ENCODE peak calls at places on chromosomes 4 and X, in four cellular contexts. One of them, this sample, is unnamed.

GRCh38 chrX:115017455-115017854 is at the start of gene IL13RA2:
- DNase-seq in cardiac muscle cell: no peak
- DNase-seq in GM12878: no peak
- DNase-seq in fibroblast of lung: peak; percentile 15
- DNase-seq in this sample: no peak

GRCh38 chrX:18353931-18354368 is 538 bp downstream of the SCML2 start:
- DNase-seq in fibroblast of lung: no peak
- DNase-seq in cardiac muscle cell: peak; percentile 38
- DNase-seq in GM12878: no peak
- DNase-seq in this sample: peak; percentile 73

GRCh38 chr4:71201817-71202576 is 136.8 kb upstream of the SLC4A4 start:
- DNase-seq in fibroblast of lung: peak; percentile 77
- DNase-seq in cardiac muscle cell: no peak
- DNase-seq in GM12878: no peak
- DNase-seq in this sample: no peak

GRCh38 chr4:68591204-68591603 is 15.1 kb upstream of the UGT2B17 start:
- DNase-seq in GM12878: no peak
- DNase-seq in cardiac muscle cell: no peak
- DNase-seq in fibroblast of lung: peak; percentile 1
- DNase-seq in this sample: no peak

GRCh38 chr4:104017213-104017612 is 297.4 kb upstream of the TACR3 start:
- DNase-seq in cardiac muscle cell: no peak
- DNase-seq in fibroblast of lung: no peak
- DNase-seq in GM12878: no peak
- DNase-seq in this sample: no peak

GRCh38 chr4:13527983-13528822 is 16.1 kb downstream of the NKX3-2 start:
- DNase-seq in GM12878: peak; percentile 56
- DNase-seq in cardiac muscle cell: no peak
- DNase-seq in fibroblast of lung: no peak
- DNase-seq in this sample: no peak

GRCh38 chrX:69031971-69032391 is 133.3 kb downstream of the PJA1 start:
- DNase-seq in cardiac muscle cell: no peak
- DNase-seq in fibroblast of lung: peak; percentile 24
- DNase-seq in GM12878: no peak
- DNase-seq in this sample: peak; percentile 24

GRCh38 chr4:161252520-161253141 is 911.2 kb downstream of the FSTL5 start:
- DNase-seq in cardiac muscle cell: peak; percentile 37
- DNase-seq in fibroblast of lung: peak; percentile 4
- DNase-seq in GM12878: peak; percentile 15
- DNase-seq in this sample: no peak

DNA sequence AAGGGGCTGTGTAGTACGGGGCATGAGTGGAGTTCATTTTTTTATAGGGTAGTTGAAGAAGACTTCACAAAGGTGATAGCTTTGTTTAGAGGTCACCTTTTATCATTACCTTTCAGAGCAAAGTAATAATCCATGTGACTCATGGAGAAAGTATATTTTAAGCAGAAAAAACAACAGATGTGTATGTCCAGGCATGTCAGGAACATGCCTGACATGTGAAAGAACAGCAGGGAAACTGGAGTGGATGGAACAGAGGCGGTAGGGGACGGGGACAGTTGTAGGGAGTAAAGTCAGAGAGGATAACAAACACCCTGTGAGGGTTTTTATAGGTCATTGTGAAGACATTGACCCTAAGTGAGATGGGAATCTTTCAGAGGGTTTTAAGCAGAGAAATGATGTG is 107.6 kb downstream of the USP9X start:
- DNase-seq in cardiac muscle cell: no peak
- DNase-seq in fibroblast of lung: peak; percentile 3
- DNase-seq in GM12878: no peak
- DNase-seq in this sample: no peak
- H3K27ac ChIP-seq in cardiac muscle cell: peak overlapping the region; percentile 23
- H3K27ac ChIP-seq in fibroblast of lung: no peak overlapping the region
- H3K27ac ChIP-seq in GM12878: no peak overlapping the region
- H3K27ac ChIP-seq in this sample: no peak overlapping the region

DNA sequence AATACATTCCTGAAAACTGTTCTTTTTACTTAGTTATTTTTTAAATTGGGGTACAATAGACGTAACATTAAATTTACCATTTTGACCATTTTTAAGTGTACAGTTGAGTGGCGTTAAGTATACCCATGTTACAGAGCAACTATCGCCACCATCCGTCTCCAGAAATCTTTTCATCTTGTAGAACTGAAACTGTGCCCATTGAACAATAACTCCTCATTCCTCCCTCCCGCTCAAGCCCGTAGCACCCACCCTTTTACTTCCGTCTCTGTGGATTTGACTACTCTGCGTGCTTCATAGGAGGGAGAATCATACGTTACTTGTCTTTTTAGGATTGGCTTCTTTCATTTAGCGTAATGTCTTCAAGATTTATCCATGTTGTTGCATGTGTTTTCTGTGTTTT is 55.3 kb downstream of the TMEM131L start:
- DNase-seq in fibroblast of lung: no peak
- DNase-seq in cardiac muscle cell: no peak
- DNase-seq in GM12878: peak; percentile 57
- DNase-seq in this sample: no peak
- H3K4me1 ChIP-seq in fibroblast of lung: no peaks in the 10 kb centered on the region
- H3K4me1 ChIP-seq in cardiac muscle cell: no peaks in the 10 kb centered on the region
- H3K4me1 ChIP-seq in GM12878: peaks cover 80% of the 10 kb centered on the region
- H3K4me1 ChIP-seq in this sample: no peaks in the 10 kb centered on the region

GRCh38 chr4:7906171-7906581 is 33.5 kb downstream of the AFAP1 start:
- DNase-seq in cardiac muscle cell: no peak
- DNase-seq in GM12878: no peak
- DNase-seq in fibroblast of lung: peak; percentile 71
- DNase-seq in this sample: no peak

GRCh38 chr4:7904942-7905341 is 34.7 kb downstream of the AFAP1 start:
- DNase-seq in fibroblast of lung: peak; percentile 88
- DNase-seq in cardiac muscle cell: no peak
- DNase-seq in GM12878: no peak
- DNase-seq in this sample: no peak

GRCh38 chr4:7907142-7907541 is 32.5 kb downstream of the AFAP1 start:
- DNase-seq in GM12878: no peak
- DNase-seq in fibroblast of lung: no peak
- DNase-seq in cardiac muscle cell: no peak
- DNase-seq in this sample: no peak

GRCh38 chr4:7904108-7904516 is 35.5 kb downstream of the AFAP1 start:
- DNase-seq in fibroblast of lung: peak; percentile 97
- DNase-seq in cardiac muscle cell: peak; percentile 45
- DNase-seq in GM12878: no peak
- DNase-seq in this sample: no peak

GRCh38 chr4:7905461-7905915 is 34.2 kb downstream of the AFAP1 start:
- DNase-seq in cardiac muscle cell: no peak
- DNase-seq in fibroblast of lung: peak; percentile 74
- DNase-seq in GM12878: no peak
- DNase-seq in this sample: no peak
- H3K4me3 ChIP-seq in cardiac muscle cell: no peak overlapping the region
- H3K4me3 ChIP-seq in fibroblast of lung: no peak overlapping the region
- H3K4me3 ChIP-seq in GM12878: no peak overlapping the region
- H3K4me3 ChIP-seq in this sample: no peak overlapping the region

GRCh38 chrX:19627081-19627480 is 111.8 kb upstream of the MAP3K15 start:
- DNase-seq in GM12878: no peak
- DNase-seq in cardiac muscle cell: no peak
- DNase-seq in fibroblast of lung: peak; percentile 6
- DNase-seq in this sample: no peak
- H3K27ac ChIP-seq in GM12878: no peak overlapping the region
- H3K27ac ChIP-seq in cardiac muscle cell: no peak overlapping the region
- H3K27ac ChIP-seq in fibroblast of lung: no peak overlapping the region
- H3K27ac ChIP-seq in this sample: no peak overlapping the region

DNA sequence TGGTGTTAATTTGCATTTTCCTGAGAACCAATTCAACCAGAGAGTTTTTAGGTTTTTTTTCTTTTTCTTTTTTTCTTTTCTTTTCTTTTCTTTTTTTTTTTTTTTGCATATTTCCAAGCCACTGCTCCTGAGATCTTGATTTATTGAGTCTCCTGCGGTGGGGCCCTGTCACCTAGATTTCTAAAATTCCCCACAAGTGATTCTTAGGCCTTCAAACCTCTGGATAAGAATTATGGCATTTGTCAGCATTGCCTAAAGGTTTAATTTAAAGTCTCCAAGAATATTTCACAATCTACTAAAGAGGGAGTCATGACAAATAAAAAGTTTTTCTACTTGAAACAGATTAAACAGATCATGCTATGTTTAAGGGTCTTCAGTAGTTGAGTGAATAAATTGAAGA is 84.9 kb downstream of the GAB1 start:
- DNase-seq in GM12878: no peak
- DNase-seq in cardiac muscle cell: no peak
- DNase-seq in fibroblast of lung: peak; percentile 30
- DNase-seq in this sample: no peak
- H3K4me1 ChIP-seq in GM12878: no peaks in the 10 kb centered on the region
- H3K4me1 ChIP-seq in cardiac muscle cell: no peaks in the 10 kb centered on the region
- H3K4me1 ChIP-seq in fibroblast of lung: peaks cover 2% of the 10 kb centered on the region
- H3K4me1 ChIP-seq in this sample: no peaks in the 10 kb centered on the region

GRCh38 chr4:12231098-12231497 is 802.4 kb upstream of the HS3ST1 start:
- DNase-seq in cardiac muscle cell: peak; percentile 85
- DNase-seq in fibroblast of lung: no peak
- DNase-seq in GM12878: no peak
- DNase-seq in this sample: no peak
- H3K4me3 ChIP-seq in cardiac muscle cell: no peak overlapping the region
- H3K4me3 ChIP-seq in fibroblast of lung: no peak overlapping the region
- H3K4me3 ChIP-seq in GM12878: no peak overlapping the region
- H3K4me3 ChIP-seq in this sample: no peak overlapping the region

GRCh38 chr4:177194906-177195305 is 114.8 kb upstream of the NEIL3 start:
- DNase-seq in fibroblast of lung: no peak
- DNase-seq in cardiac muscle cell: no peak
- DNase-seq in GM12878: no peak
- DNase-seq in this sample: no peak
- H3K27ac ChIP-seq in fibroblast of lung: no peak overlapping the region
- H3K27ac ChIP-seq in cardiac muscle cell: no peak overlapping the region
- H3K27ac ChIP-seq in GM12878: no peak overlapping the region
- H3K27ac ChIP-seq in this sample: no peak overlapping the region

GRCh38 chrX:120140293-120140981 is 18.0 kb upstream of the RHOXF2 start:
- DNase-seq in cardiac muscle cell: no peak
- DNase-seq in GM12878: no peak
- DNase-seq in fibroblast of lung: no peak
- DNase-seq in this sample: no peak
- H3K4me1 ChIP-seq in cardiac muscle cell: no peaks in the 10 kb centered on the region
- H3K4me1 ChIP-seq in GM12878: no peaks in the 10 kb centered on the region
- H3K4me1 ChIP-seq in fibroblast of lung: no peaks in the 10 kb centered on the region
- H3K4me1 ChIP-seq in this sample: no peaks in the 10 kb centered on the region

GRCh38 chr4:7232061-7232616 is 39.8 kb downstream of the SORCS2 start:
- DNase-seq in cardiac muscle cell: no peak
- DNase-seq in fibroblast of lung: no peak
- DNase-seq in GM12878: no peak
- DNase-seq in this sample: no peak

GRCh38 chr4:7234355-7235029 is 42.2 kb downstream of the SORCS2 start:
- DNase-seq in cardiac muscle cell: no peak
- DNase-seq in fibroblast of lung: no peak
- DNase-seq in GM12878: no peak
- DNase-seq in this sample: no peak

GRCh38 chr4:7235030-7235380 is 42.7 kb downstream of the SORCS2 start:
- DNase-seq in fibroblast of lung: no peak
- DNase-seq in cardiac muscle cell: no peak
- DNase-seq in GM12878: no peak
- DNase-seq in this sample: no peak

GRCh38 chr4:7233601-7234000 is 41.3 kb downstream of the SORCS2 start:
- DNase-seq in GM12878: no peak
- DNase-seq in fibroblast of lung: no peak
- DNase-seq in cardiac muscle cell: no peak
- DNase-seq in this sample: no peak

GRCh38 chr4:7233006-7233580 is 40.8 kb downstream of the SORCS2 start:
- DNase-seq in cardiac muscle cell: no peak
- DNase-seq in GM12878: no peak
- DNase-seq in fibroblast of lung: no peak
- DNase-seq in this sample: no peak
- H3K4me3 ChIP-seq in cardiac muscle cell: no peak overlapping the region
- H3K4me3 ChIP-seq in GM12878: no peak overlapping the region
- H3K4me3 ChIP-seq in fibroblast of lung: no peak overlapping the region
- H3K4me3 ChIP-seq in this sample: no peak overlapping the region

This sample was measured in endodermal cell.